ENCODE peak calls at places on chromosomes 3 and 15, in four cellular contexts. J is HepG2, B is K562, N is HCT116. U is an unnamed sample. For H3K27me3, the result is how much of the 10 kb centered on the place peaks cover.

GRCh38 chr3:72116226-72116625 is 331.3 kb upstream of the PROK2 start:
- DNase-seq in J (no peak), N (no peak), B (no peak), U (no peak)

GRCh38 chr3:178618197-178618596 is 82.0 kb downstream of the KCNMB2 start:
- DNase-seq in B (no peak), J (no peak), N (no peak), U (no peak)

GRCh38 chr15:86505951-86506350 is 426.3 kb downstream of the AGBL1 start:
- DNase-seq in J (no peak), N (no peak), B (no peak), U (no peak)

GRCh38 chr15:36879568-36880225 is 220.7 kb downstream of the MEIS2 start:
- DNase-seq in N (no peak), J (no peak), B (no peak), U (no peak)

GRCh38 chr3:185677146-185677829 is 91.2 kb downstream of the SENP2 start:
- DNase-seq in B (peak), N (peak), J (peak), U (peak)

GRCh38 chr3:183502782-183503181 is 52.7 kb downstream of the KLHL6 start:
- DNase-seq in N (no peak), J (no peak), B (no peak), U (no peak)

GRCh38 chr3:168325684-168326083 is 230.0 kb upstream of the GOLIM4 start:
- DNase-seq in N (no peak), J (no peak), B (no peak), U (no peak)

GRCh38 chr3:140244893-140245292 is 309.9 kb downstream of the CLSTN2 start:
- DNase-seq in B (no peak), N (no peak), J (no peak), U (no peak)

GRCh38 chr15:23860846-23861245 is 173.7 kb upstream of the NDN start:
- DNase-seq in N (no peak), J (no peak), B (no peak), U (no peak)

GRCh38 chr15:70099966-70100494 is 2.3 kb upstream of the TLE3 start:
- DNase-seq in N (peak), J (no peak), B (peak), U (no peak)

GRCh38 chr15:47384316-47384715 is 333.0 kb upstream of the SEMA6D start:
- DNase-seq in J (no peak), B (no peak), N (no peak), U (no peak)

GRCh38 chr15:51775967-51776816 is 24.8 kb downstream of the TMOD2 start:
- DNase-seq in B (peak), J (peak), N (peak), U (peak)

GRCh38 chr3:196569003-196569516 is 600 bp downstream of the FBXO45 start:
- DNase-seq in N (no peak), J (peak), B (peak), U (no peak)

GRCh38 chr3:152241142-152242067 is 27.3 kb upstream of the MBNL1 start:
- DNase-seq in B (peak), J (no peak), N (no peak), U (no peak)

GRCh38 chr3:192831801-192832347 is 85.8 kb downstream of the MB21D2 start:
- DNase-seq in J (no peak), N (no peak), B (no peak), U (no peak)

GRCh38 chr15:34869110-34869509 is 73.8 kb upstream of the ACTC1 start:
- DNase-seq in N (no peak), B (no peak), J (no peak), U (no peak)

GRCh38 chr3:190040145-190040544 is 80.6 kb downstream of the P3H2 start:
- DNase-seq in B (no peak), J (no peak), N (no peak), U (no peak)

GRCh38 chr3:134753999-134754742 is 40.9 kb upstream of the EPHB1 start:
- DNase-seq in N (no peak), B (no peak), J (no peak), U (no peak)

GRCh38 chr15:35444557-35445204 is 101.3 kb downstream of the DPH6 start:
- DNase-seq in B (peak), J (peak), N (peak), U (peak)

GRCh38 chr3:54826255-54826691 is 101.6 kb downstream of the LRTM1 start:
- DNase-seq in B (no peak), J (no peak), N (no peak), U (no peak)

GRCh38 chr15:100154338-100154737 is 187.4 kb downstream of the ADAMTS17 start:
- DNase-seq in B (no peak), J (no peak), N (no peak), U (no peak)

GRCh38 chr3:98695816-98696215 is 67.3 kb upstream of the ST3GAL6 start:
- DNase-seq in J (no peak), N (no peak), B (no peak), U (no peak)

GRCh38 chr3:186782542-186783069 is 771 bp upstream of the EIF4A2 start:
- DNase-seq in J (peak), N (no peak), B (no peak), U (no peak)

GRCh38 chr3:189144645-189145044 is 27.1 kb upstream of the TPRG1 start:
- DNase-seq in J (no peak), N (no peak), B (no peak), U (no peak)

GRCh38 chr3:48687220-48687678 is 1.5 kb upstream of the NCKIPSD start:
- DNase-seq in N (no peak), B (no peak), J (no peak), U (no peak)

GRCh38 chr3:43759297-43759782 is 68.6 kb downstream of the ABHD5 start:
- DNase-seq in N (no peak), J (peak), B (peak), U (no peak)

GRCh38 chr3:57659810-57660439 is 33.0 kb downstream of the DENND6A start:
- DNase-seq in B (no peak), J (no peak), N (no peak), U (no peak)

GRCh38 chr3:10575601-10576160 is 70.3 kb upstream of the ATP2B2 start:
- DNase-seq in B (no peak), J (no peak), N (no peak), U (no peak)

GRCh38 chr3:63762180-63762579 is 56.9 kb upstream of the C3orf49 start:
- DNase-seq in J (no peak), B (no peak), N (no peak), U (no peak)

GRCh38 chr15:98676586-98677270 is 28.4 kb downstream of the IGF1R start:
- DNase-seq in N (no peak), J (no peak), B (no peak), U (no peak)

GRCh38 chr3:16516695-16517481 is 3.4 kb upstream of the RFTN1 start:
- DNase-seq in B (no peak), J (peak), N (no peak), U (no peak)

GRCh38 chr3:170565495-170565894 is 20.4 kb downstream of the SLC7A14 start:
- DNase-seq in J (no peak), N (no peak), B (no peak), U (no peak)

GRCh38 chr3:176896640-176897039 is 300.6 kb downstream of the TBL1XR1 start:
- DNase-seq in B (no peak), N (no peak), J (no peak), U (no peak)

GRCh38 chr15:35307676-35308075 is 222.6 kb upstream of the NANOGP8 start:
- DNase-seq in B (no peak), N (no peak), J (no peak), U (no peak)

GRCh38 chr3:167867981-167868380 is 132.5 kb downstream of the SERPINI1 start:
- DNase-seq in J (no peak), B (no peak), N (no peak), U (no peak)

GRCh38 chr15:25939122-25939521 is 76.0 kb upstream of the ATP10A start:
- DNase-seq in N (no peak), J (no peak), B (no peak), U (no peak)

GRCh38 chr15:73387507-73388255 is 18.9 kb upstream of the HCN4 start:
- DNase-seq in B (no peak), J (no peak), N (no peak), U (no peak)

DNA sequence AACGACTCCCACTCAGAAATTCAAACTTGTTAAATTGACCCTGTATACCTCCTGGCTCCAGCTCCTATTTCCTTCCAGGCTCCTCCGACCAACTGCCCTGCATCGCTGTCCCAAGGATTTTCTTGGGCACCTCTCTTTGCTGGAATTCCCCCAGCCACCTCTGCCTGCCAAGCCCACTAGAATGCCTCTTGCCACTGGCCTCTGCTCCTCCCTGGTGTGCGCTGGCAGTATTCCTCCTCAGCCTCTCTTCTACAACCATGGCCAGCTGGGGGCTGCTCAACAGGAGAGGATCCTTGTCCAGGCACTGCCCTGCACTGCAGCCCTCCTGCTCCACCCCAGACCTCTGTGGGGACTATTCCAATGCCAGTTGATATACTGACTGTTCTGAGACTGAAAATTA is 7.4 kb downstream of the WNT7A start:
- DNase-seq in B (no peak), J (no peak), N (no peak), U (no peak)
- H3K27me3 ChIP-seq in B (under half), J (under half), N (under half), U (under half)

GRCh38 chr3:159458982-159459381 is 529.7 kb upstream of the IL12A start:
- DNase-seq in J (no peak), B (no peak), N (no peak), U (no peak)

GRCh38 chr3:159458010-159458409 is 530.6 kb upstream of the IL12A start:
- DNase-seq in N (no peak), J (no peak), B (no peak), U (no peak)

GRCh38 chr3:159453036-159453435 is 535.6 kb upstream of the IL12A start:
- DNase-seq in N (no peak), J (no peak), B (no peak), U (no peak)

GRCh38 chr3:159451482-159451881 is 537.2 kb upstream of the IL12A start:
- DNase-seq in J (no peak), N (no peak), B (no peak), U (no peak)

GRCh38 chr3:159455741-159456181 is 532.9 kb upstream of the IL12A start:
- DNase-seq in B (no peak), N (no peak), J (no peak), U (no peak)
- TF ChIP-seq TCF7L2 in B (no peak), N (no peak), J (no peak), U (no peak)

GRCh38 chr3:45907769-45908705 is 21.7 kb downstream of the CCR9 start:
- DNase-seq in N (no peak), J (no peak), B (no peak), U (no peak)

GRCh38 chr3:45905755-45906154 is 19.4 kb downstream of the CCR9 start:
- DNase-seq in J (no peak), B (no peak), N (no peak), U (no peak)

GRCh38 chr3:45906681-45907220 is 20.4 kb downstream of the CCR9 start:
- DNase-seq in B (peak), N (no peak), J (peak), U (no peak)

GRCh38 chr3:45908761-45909160 is 22.4 kb downstream of the CCR9 start:
- DNase-seq in J (no peak), N (no peak), B (no peak), U (no peak)

GRCh38 chr3:45904931-45905330 is 18.6 kb downstream of the CCR9 start:
- DNase-seq in B (no peak), N (no peak), J (no peak), U (no peak)
- H3K27me3 ChIP-seq in B (under half), N (under half), J (under half), U (under half)

GRCh38 chr3:51711352-51712019 is 4.6 kb downstream of the GRM2 start:
- DNase-seq in N (no peak), B (no peak), J (no peak), U (no peak)
- TF ChIP-seq TCF7L2 in N (no peak), B (no peak), J (no peak), U (no peak)

GRCh38 chr3:157824281-157824680 is 281.9 kb downstream of the SHOX2 start:
- DNase-seq in N (no peak), J (no peak), B (no peak), U (no peak)

GRCh38 chr3:157819826-157820517 is 286.2 kb downstream of the SHOX2 start:
- DNase-seq in N (no peak), B (no peak), J (no peak), U (no peak)

GRCh38 chr3:157819415-157819814 is 286.8 kb downstream of the SHOX2 start:
- DNase-seq in B (no peak), N (no peak), J (no peak), U (no peak)

DNA sequence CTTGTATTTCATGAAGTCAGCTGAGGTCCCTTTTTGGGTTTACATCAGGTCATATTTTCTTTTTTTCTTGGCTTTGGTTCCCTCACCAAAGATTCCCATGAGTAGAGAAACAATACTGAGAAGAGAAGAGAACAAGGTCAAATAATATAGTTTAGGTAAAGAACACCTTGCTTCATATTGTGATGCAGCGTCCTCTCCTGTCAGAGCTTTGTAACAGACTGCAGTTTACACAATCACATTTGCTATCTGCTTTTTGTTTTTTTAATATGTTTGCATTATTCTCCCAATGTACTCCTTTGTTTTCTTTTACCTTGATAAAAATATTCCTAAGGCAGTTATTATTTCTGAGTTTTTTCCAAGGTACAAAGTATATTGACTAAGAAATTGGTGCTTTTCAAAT is 283.2 kb downstream of the SHOX2 start:
- DNase-seq in B (no peak), J (no peak), N (no peak), U (no peak)
- H3K27me3 ChIP-seq in B (under half), J (under half), N (under half), U (under half)

GRCh38 chr3:28906561-28907310 is 374.1 kb upstream of the RBMS3 start:
- DNase-seq in J (no peak), B (no peak), N (no peak), U (no peak)

GRCh38 chr3:28916713-28917499 is 364.0 kb upstream of the RBMS3 start:
- DNase-seq in B (no peak), J (no peak), N (no peak), U (peak)

GRCh38 chr3:28915711-28916481 is 365.0 kb upstream of the RBMS3 start:
- DNase-seq in J (no peak), N (peak), B (no peak), U (no peak)

GRCh38 chr3:28907616-28908015 is 373.3 kb upstream of the RBMS3 start:
- DNase-seq in B (no peak), N (no peak), J (no peak), U (no peak)

GRCh38 chr3:28912120-28912885 is 368.6 kb upstream of the RBMS3 start:
- DNase-seq in N (no peak), J (no peak), B (no peak), U (no peak)
- TF ChIP-seq TCF7L2 in N (no peak), J (no peak), B (no peak), U (no peak)

U was measured in Panc1.